ENCODE peak calls at places on chromosome X, in nine cellular contexts. K, L, E, N, Y, P, H, M and B are unnamed samples.

GRCh38 chrX:17655232-17656034 is 81.9 kb upstream of the SCML1 start:
- DNase-seq in H (no peak), M (no peak), K (no peak), N (no peak), L (no peak), E (no peak), Y (no peak), P (peak), B (no peak)

GRCh38 chrX:139446832-139447231 is 83.7 kb upstream of the F9 start:
- DNase-seq in N (no peak), L (no peak), M (no peak), E (no peak), H (no peak), K (no peak), P (no peak), Y (no peak), B (no peak)

GRCh38 chrX:30620980-30621716 is 32.1 kb upstream of the GK start:
- DNase-seq in E (peak), M (peak), L (no peak), P (peak), H (no peak), K (no peak), Y (peak), N (peak), B (peak)

GRCh38 chrX:31227250-31227649 is 155.4 kb upstream of the FTHL17 start:
- DNase-seq in H (no peak), Y (no peak), P (no peak), N (no peak), L (no peak), E (no peak), K (no peak), M (no peak), B (peak)

GRCh38 chrX:1398431-1399340 is 6.8 kb upstream of the SLC25A6 start:
- DNase-seq in L (no peak), Y (no peak), H (no peak), E (no peak), M (no peak), N (no peak), P (peak), K (no peak), B (no peak)

GRCh38 chrX:46268429-46268828 is 276.8 kb downstream of the ZNF674 start:
- DNase-seq in L (no peak), H (no peak), Y (peak), K (no peak), E (peak), N (peak), P (no peak), M (no peak), B (no peak)

GRCh38 chrX:8413279-8413678 is 51.4 kb upstream of the VCX3B start:
- DNase-seq in P (no peak), E (no peak), H (no peak), L (no peak), K (no peak), M (no peak), Y (no peak), N (no peak), B (peak)

GRCh38 chrX:45794995-45795337 is 594.3 kb upstream of the DIPK2B start:
- DNase-seq in H (no peak), M (no peak), Y (no peak), E (no peak), L (no peak), P (no peak), K (no peak), N (no peak), B (no peak)

GRCh38 chrX:131704136-131704695 is 160.3 kb downstream of the OR13H1 start:
- DNase-seq in E (peak), M (peak), L (peak), N (peak), P (peak), K (peak), Y (no peak), H (no peak), B (peak)

GRCh38 chrX:5051831-5052491 is 1176.7 kb downstream of the NLGN4X start:
- DNase-seq in H (peak), Y (peak), L (no peak), P (peak), M (no peak), E (peak), K (no peak), N (peak), B (peak)

GRCh38 chrX:16278927-16279326 is 111.6 kb downstream of the MAGEB17 start:
- DNase-seq in K (no peak), M (no peak), H (no peak), E (no peak), Y (no peak), L (peak), P (no peak), N (peak), B (no peak)

GRCh38 chrX:14694631-14695030 is 165.3 kb downstream of the GLRA2 start:
- DNase-seq in Y (no peak), N (no peak), E (no peak), L (no peak), K (no peak), H (no peak), P (no peak), M (no peak), B (no peak)

GRCh38 chrX:154595559-154595958 is 10.6 kb downstream of the CTAG1A start:
- DNase-seq in Y (no peak), P (no peak), E (no peak), H (no peak), M (no peak), N (no peak), L (no peak), K (no peak), B (no peak)

GRCh38 chrX:123084797-123085196 is 99.3 kb upstream of the GRIA3 start:
- DNase-seq in Y (no peak), L (no peak), N (peak), K (no peak), E (no peak), M (no peak), H (no peak), P (no peak), B (peak)

GRCh38 chrX:129497146-129497805 is 26.0 kb downstream of the SMARCA1 start:
- DNase-seq in P (no peak), H (no peak), M (no peak), L (no peak), K (no peak), N (no peak), Y (no peak), E (no peak), B (peak)

GRCh38 chrX:154043003-154043402 is 23.3 kb upstream of the IRAK1 start:
- DNase-seq in N (no peak), P (no peak), M (no peak), L (no peak), Y (no peak), K (no peak), E (no peak), H (no peak), B (no peak)